ENCODE peak calls at places on chromosomes 6 and 20, in four cellular contexts. O is IMR-90, Z is adrenal gland, B is Peyer's patch. R is an unnamed sample.
A peak's percentile ranks its signal among the peaks of the same experiment; 100 is the strongest.

GRCh38 chr6:116073765-116074450 is 13.2 kb upstream of the FRK start:
- DNase-seq in O (peak; percentile 87), B (no peak), Z (no peak), R (no peak)

GRCh38 chr20:3041818-3042504 is 1.5 kb upstream of the GNRH2 start:
- DNase-seq in O (peak; percentile 4), B (no peak), Z (no peak), R (no peak)

GRCh38 chr6:152299336-152299735 is 337.8 kb downstream of the SYNE1 start:
- DNase-seq in B (no peak), O (no peak), Z (no peak), R (no peak)

GRCh38 chr6:146189131-146189530 is 160.3 kb downstream of the GRM1 start:
- DNase-seq in O (no peak), Z (no peak), B (no peak), R (no peak)

GRCh38 chr6:36682328-36683144 is 4.0 kb downstream of the CDKN1A start:
- DNase-seq in Z (peak; percentile 71), B (peak; percentile 87), O (no peak), R (peak; percentile 85)

GRCh38 chr6:131029661-131030297 is 33.3 kb downstream of the EPB41L2 start:
- DNase-seq in Z (peak; percentile 26), O (peak; percentile 65), B (no peak), R (no peak)

GRCh38 chr6:5537967-5538366 is 276.7 kb downstream of the FARS2 start:
- DNase-seq in Z (no peak), O (peak; percentile 31), B (no peak), R (no peak)

GRCh38 chr6:139608872-139609271 is 234.4 kb upstream of the CITED2 start:
- DNase-seq in B (no peak), O (peak; percentile 83), Z (no peak), R (no peak)

GRCh38 chr20:23125625-23126191 is 39.6 kb upstream of the CD93 start:
- DNase-seq in Z (no peak), O (peak; percentile 60), B (no peak), R (no peak)

GRCh38 chr6:3664641-3665041 is 86.9 kb downstream of the PXDC1 start:
- DNase-seq in O (peak; percentile 31), B (no peak), Z (no peak), R (no peak)

GRCh38 chr20:14790771-14791517 is 453.5 kb upstream of the FLRT3 start:
- DNase-seq in Z (no peak), B (no peak), O (no peak), R (no peak)

GRCh38 chr6:125753218-125753936 is 3.9 kb downstream of the HEY2 start:
- DNase-seq in B (no peak), Z (no peak), O (peak; percentile 16), R (no peak)

GRCh38 chr6:96826865-96827264 is 10.4 kb downstream of the GPR63 start:
- DNase-seq in Z (no peak), B (no peak), O (no peak), R (no peak)

GRCh38 chr6:10347561-10348327 is 67.1 kb downstream of the TFAP2A start:
- DNase-seq in B (no peak), O (peak; percentile 24), Z (no peak), R (no peak)

GRCh38 chr6:46243754-46244153 is 73.0 kb upstream of the ENPP5 start:
- DNase-seq in B (no peak), Z (no peak), O (no peak), R (no peak)

GRCh38 chr6:32553037-32553742 is 23.1 kb upstream of the HLA-DRB5 start:
- DNase-seq in Z (no peak), B (no peak), O (no peak), R (no peak)

GRCh38 chr6:3786131-3786530 is 34.6 kb upstream of the PXDC1 start:
- DNase-seq in B (no peak), Z (no peak), O (no peak), R (no peak)

GRCh38 chr6:165729307-165729936 is 66.4 kb upstream of the PDE10A start:
- DNase-seq in Z (peak; percentile 47), B (no peak), O (peak; percentile 10), R (peak; percentile 25)

GRCh38 chr6:101257163-101257562 is 136.3 kb upstream of the GRIK2 start:
- DNase-seq in Z (no peak), B (no peak), O (no peak), R (no peak)

GRCh38 chr20:3696200-3696599 is 14.4 kb upstream of the ADAM33 start:
- DNase-seq in O (no peak), B (no peak), Z (no peak), R (no peak)

GRCh38 chr20:10077886-10078285 is 43.1 kb downstream of the ANKEF1 start:
- DNase-seq in B (no peak), O (no peak), Z (no peak), R (no peak)

GRCh38 chr20:13234961-13235360 is 13.9 kb downstream of the ISM1 start:
- DNase-seq in Z (no peak), B (no peak), O (no peak), R (no peak)

GRCh38 chr6:108564178-108564577 is 3.5 kb downstream of the FOXO3 start:
- DNase-seq in O (peak; percentile 98), Z (no peak), B (no peak), R (no peak)

GRCh38 chr20:49543071-49543857 is 24.7 kb downstream of the PTGIS start:
- DNase-seq in B (no peak), O (no peak), Z (no peak), R (peak; percentile 70)

DNA sequence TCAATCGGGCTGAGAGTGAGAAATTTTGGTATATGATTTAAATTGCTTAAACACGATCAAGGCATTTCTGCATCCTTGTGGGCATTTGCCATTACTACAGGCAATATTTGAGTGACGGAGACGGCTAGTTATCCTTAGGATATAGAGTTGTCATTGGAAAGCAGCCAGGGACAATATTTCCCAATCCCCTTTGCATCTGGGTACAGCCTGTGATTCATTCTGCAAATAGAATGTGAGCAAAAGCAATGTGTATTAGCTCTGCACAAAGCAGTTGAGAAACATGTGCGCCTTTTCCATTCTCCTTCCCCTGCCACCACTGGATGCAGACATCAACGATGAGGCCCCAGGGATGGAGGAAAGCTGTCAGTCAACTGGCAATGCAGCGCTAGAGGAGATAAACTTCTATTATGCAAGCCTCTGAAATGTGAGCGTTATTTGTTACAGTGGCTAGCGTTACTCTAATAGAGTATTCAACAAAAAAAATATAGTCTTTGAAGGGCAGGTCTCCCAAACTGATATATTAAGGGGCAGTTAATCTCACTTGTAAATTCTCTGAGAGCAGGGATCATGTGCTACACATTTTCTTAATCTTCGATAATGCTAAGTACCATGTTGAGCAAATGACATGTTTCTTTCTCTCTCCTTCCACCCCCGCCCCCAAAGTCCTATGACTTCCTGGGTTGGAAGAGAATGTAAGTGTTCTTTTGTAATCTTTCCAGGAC is 37.1 kb upstream of the NCOA3 start:
- DNase-seq in O (peak; percentile 99), Z (peak; percentile 48), B (no peak), R (peak; percentile 88)
- TF ChIP-seq CTCF in O (peak; percentile 64), Z (peak; percentile 40), B (peak; percentile 32), R (peak; percentile 70)

GRCh38 chr6:16337280-16337975 is 99.0 kb downstream of the GMPR start:
- DNase-seq in B (peak; percentile 37), Z (peak; percentile 79), O (peak; percentile 93), R (peak; percentile 87)
- TF ChIP-seq POLR2A in B (no peak), Z (no peak), O (no peak), R (no peak)

GRCh38 chr20:51529758-51530157 is 12.8 kb downstream of the NFATC2 start:
- DNase-seq in O (peak; percentile 61), B (peak; percentile 73), Z (no peak), R (no peak)

GRCh38 chr20:51531141-51531710 is 11.3 kb downstream of the NFATC2 start:
- DNase-seq in B (no peak), Z (no peak), O (peak; percentile 36), R (no peak)

GRCh38 chr20:51526754-51527153 is 15.8 kb downstream of the NFATC2 start:
- DNase-seq in Z (no peak), B (no peak), O (no peak), R (no peak)

GRCh38 chr20:51528263-51529026 is 14.1 kb downstream of the NFATC2 start:
- DNase-seq in O (no peak), Z (no peak), B (no peak), R (no peak)

DNA sequence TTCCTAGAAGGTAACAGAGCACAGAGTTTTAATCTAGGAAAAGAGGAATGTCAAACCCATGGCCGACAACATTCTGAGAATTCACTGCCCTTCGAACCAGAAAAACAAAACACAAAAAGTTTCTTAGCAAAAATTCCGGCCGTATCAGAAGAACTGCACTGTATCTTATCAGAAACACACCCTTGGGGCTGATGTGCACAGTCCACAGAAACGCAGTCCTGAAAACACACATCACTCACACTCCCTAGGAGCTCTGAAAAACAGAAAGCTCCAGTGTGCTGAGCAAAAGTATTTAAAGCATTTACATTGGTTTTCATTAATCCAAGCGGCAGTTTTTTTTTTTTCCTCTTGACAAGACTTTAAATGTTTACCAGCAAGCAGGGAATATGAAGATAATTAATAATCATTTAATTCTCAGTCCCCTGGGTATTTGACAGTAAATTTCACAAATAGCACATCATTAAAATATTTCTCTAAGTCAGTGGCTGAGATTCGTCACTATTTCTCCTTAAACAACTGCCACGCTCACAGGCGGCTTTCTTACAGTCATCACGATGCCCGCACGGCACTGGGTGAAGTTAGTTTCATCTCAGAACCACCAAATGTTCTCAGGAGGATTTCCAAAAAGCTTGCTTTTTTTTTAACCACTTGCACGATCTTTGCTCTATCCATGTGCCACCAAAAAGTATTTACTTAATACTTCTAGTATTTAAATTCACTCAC is 13.3 kb downstream of the NFATC2 start:
- DNase-seq in B (peak; percentile 44), O (peak; percentile 74), Z (no peak), R (no peak)
- H3K4me3 ChIP-seq in B (peak overlapping the region; percentile 0), O (peak overlapping the region; percentile 1), Z (no peak overlapping the region), R (no peak overlapping the region)

DNA sequence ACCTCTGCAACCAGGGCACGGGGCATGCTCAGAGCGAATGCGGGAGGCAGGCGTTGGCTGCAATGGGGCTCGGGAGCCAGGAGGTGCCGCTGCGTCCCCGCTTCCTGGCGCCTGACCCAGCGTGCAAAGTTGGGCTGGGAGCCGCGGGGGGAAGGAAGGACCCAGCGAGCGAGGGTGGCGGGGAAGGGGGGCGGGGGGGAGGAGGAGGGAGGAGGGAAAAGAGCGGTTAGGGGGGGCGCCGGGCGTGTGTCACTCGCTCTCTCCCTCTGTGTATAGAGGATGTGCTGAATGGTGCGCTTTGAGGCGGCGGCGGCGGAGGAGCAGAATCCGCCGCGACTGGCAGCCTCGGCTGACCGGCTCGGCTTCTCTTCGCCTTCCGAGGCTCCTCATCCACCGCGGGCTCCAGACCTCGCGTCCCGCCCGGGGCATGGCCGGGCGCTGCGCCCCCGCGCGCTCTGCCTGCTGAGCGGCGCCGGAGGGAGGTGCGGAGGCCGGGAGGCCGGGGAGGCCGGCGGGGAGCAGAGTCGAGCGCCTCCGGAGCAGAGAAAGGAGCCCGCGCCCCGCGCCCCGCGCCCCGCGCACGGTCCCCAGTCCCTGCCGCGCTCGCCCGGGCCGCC is at the start of gene PLCB1:
- DNase-seq in Z (peak; percentile 91), O (peak; percentile 78), B (peak; percentile 45), R (peak; percentile 97)
- TF ChIP-seq CTCF in Z (peak; percentile 83), O (peak; percentile 94), B (peak; percentile 75), R (no peak)

DNA sequence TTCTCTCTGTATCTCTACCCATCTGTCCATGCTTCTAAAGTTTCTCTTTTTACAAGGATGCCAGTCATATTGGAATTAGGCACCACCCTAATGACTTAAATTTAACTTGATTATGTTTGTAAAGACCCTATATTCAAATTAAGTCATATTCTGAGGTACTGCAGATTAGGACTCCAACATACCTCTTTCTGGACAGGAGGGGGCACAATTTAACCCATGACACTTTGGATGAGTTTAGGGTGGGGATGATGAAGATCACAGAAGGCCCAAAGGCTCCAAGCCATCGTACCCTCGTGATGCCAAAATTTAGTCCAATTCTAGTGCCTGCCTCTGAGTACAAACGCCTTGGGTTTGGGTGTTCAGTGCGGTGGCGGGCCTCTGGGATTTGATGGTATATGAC is 15.0 kb upstream of the NKX2-2 start:
- DNase-seq in B (no peak), Z (no peak), O (no peak), R (no peak)
- TF ChIP-seq POLR2A in B (no peak), Z (no peak), O (no peak), R (no peak)

R was measured in lower leg skin.